ENCODE peak calls at places on chromosomes 16 and 17, in ten cellular contexts. A is activated CD8-positive, alpha-beta T cell treated with anti-CD3 and anti-CD28 coated beads for 36 hours; U is activated naive CD4-positive, alpha-beta T cell treated with anti-CD3 and anti-CD28 coated beads for 36 hours; L is HFF-Myc; M is activated naive CD8-positive, alpha-beta T cell treated with anti-CD3 and anti-CD28 coated beads, Interleukin-2, amount 50 U/mL, for 24 hours; Z is neural progenitor cell; X is RWPE2; D is central memory CD4-positive, alpha-beta T cell; E is COLO829; J is uterus. R is an unnamed sample.

GRCh38 chr16:27199747-27200146 is 3.6 kb upstream of the KDM8 start:
- DNase-seq in A (peak; percentile 42), U (peak; percentile 60), L (no peak), M (no peak), Z (no peak), X (no peak), D (peak; percentile 61), E (no peak), J (no peak), R (no peak)

GRCh38 chr17:65446838-65447526 is 114.5 kb downstream of the AXIN2 start:
- DNase-seq in A (no peak), U (no peak), L (no peak), M (no peak), Z (no peak), X (no peak), D (no peak), E (no peak), J (no peak), R (no peak)

GRCh38 chr16:68524069-68524820 is 14.8 kb upstream of the ZFP90 start:
- DNase-seq in A (no peak), U (no peak), L (no peak), M (no peak), Z (no peak), X (no peak), D (no peak), E (no peak), J (no peak), R (no peak)

GRCh38 chr17:64998436-64999190 is 57.9 kb downstream of the GNA13 start:
- DNase-seq in A (no peak), U (no peak), L (no peak), M (no peak), Z (no peak), X (no peak), D (no peak), E (no peak), J (no peak), R (no peak)

GRCh38 chr17:61551255-61551742 is 39.7 kb downstream of the NACA2 start:
- DNase-seq in A (no peak), U (no peak), L (peak; percentile 25), M (no peak), Z (peak; percentile 31), X (no peak), D (peak; percentile 1), E (peak; percentile 70), J (no peak), R (no peak)

GRCh38 chr16:8921626-8921984 is 39.5 kb downstream of the LITAFD start:
- DNase-seq in A (no peak), U (no peak), L (no peak), M (no peak), Z (no peak), X (no peak), D (no peak), E (no peak), J (no peak), R (no peak)

GRCh38 chr16:83887088-83887487 is 11.8 kb upstream of the MLYCD start:
- DNase-seq in A (no peak), U (no peak), L (no peak), M (no peak), Z (peak; percentile 27), X (no peak), D (no peak), E (no peak), J (no peak), R (no peak)

GRCh38 chr16:24537474-24538337 is 1.7 kb upstream of the RBBP6 start:
- DNase-seq in A (peak; percentile 42), U (no peak), L (no peak), M (no peak), Z (no peak), X (no peak), D (peak; percentile 15), E (peak; percentile 36), J (no peak), R (no peak)

GRCh38 chr16:1493746-1494094 is 560 bp downstream of the TELO2 start:
- DNase-seq in A (peak; percentile 13), U (no peak), L (no peak), M (no peak), Z (peak; percentile 60), X (no peak), D (no peak), E (no peak), J (no peak), R (no peak)

GRCh38 chr16:35011-35775 is 18.2 kb downstream of the POLR3K start:
- DNase-seq in A (no peak), U (no peak), L (no peak), M (no peak), Z (no peak), X (no peak), D (no peak), E (no peak), J (no peak), R (no peak)